ENCODE peak calls at places on chromosomes 5 and 9, in nine cellular contexts. X, T, E, U, C, F, H, Y and Z are unnamed samples.
A peak's percentile ranks its signal among the peaks of the same experiment; 100 is the strongest.

GRCh38 chr5:90613450-90613849 is 54.9 kb downstream of the ADGRV1 start:
- DNase-seq in X (no peak), T (no peak), E (no peak), U (no peak), C (no peak), F (no peak), H (no peak), Y (no peak), Z (no peak)

GRCh38 chr5:59152701-59153245 is 569.9 kb downstream of the RAB3C start:
- DNase-seq in X (no peak), T (no peak), E (no peak), U (no peak), C (no peak), F (no peak), H (no peak), Y (no peak), Z (no peak)

GRCh38 chr5:107426209-107426608 is 244.5 kb downstream of the EFNA5 start:
- DNase-seq in X (no peak), T (no peak), E (no peak), U (no peak), C (no peak), F (no peak), H (no peak), Y (no peak), Z (no peak)

GRCh38 chr9:127347831-127348699 is 48.9 kb upstream of the SLC2A8 start:
- DNase-seq in X (peak; percentile 21), T (peak; percentile 55), E (no peak), U (no peak), C (no peak), F (no peak), H (peak; percentile 28), Y (no peak), Z (no peak)

GRCh38 chr9:77997611-77998349 is 33.8 kb downstream of the GNAQ start:
- DNase-seq in X (no peak), T (no peak), E (no peak), U (no peak), C (no peak), F (peak; percentile 70), H (no peak), Y (no peak), Z (no peak)

GRCh38 chr9:77647659-77648457 is at the start of gene GNA14:
- DNase-seq in X (no peak), T (no peak), E (no peak), U (no peak), C (no peak), F (peak; percentile 71), H (no peak), Y (no peak), Z (no peak)

GRCh38 chr5:80406980-80407734 is 707 bp upstream of the ZFYVE16 start:
- DNase-seq in X (no peak), T (no peak), E (peak; percentile 4), U (no peak), C (no peak), F (peak; percentile 75), H (peak; percentile 80), Y (no peak), Z (peak; percentile 30)

GRCh38 chr5:2029206-2029605 is 146.5 kb upstream of the IRX4 start:
- DNase-seq in X (no peak), T (no peak), E (no peak), U (no peak), C (no peak), F (no peak), H (no peak), Y (no peak), Z (no peak)

GRCh38 chr5:160262665-160263064 is 33.4 kb downstream of the FABP6 start:
- DNase-seq in X (no peak), T (no peak), E (peak; percentile 11), U (no peak), C (no peak), F (no peak), H (no peak), Y (no peak), Z (no peak)

GRCh38 chr5:147748590-147748989 is 33.9 kb downstream of the JAKMIP2 start:
- DNase-seq in X (no peak), T (no peak), E (no peak), U (no peak), C (no peak), F (no peak), H (no peak), Y (no peak), Z (no peak)

GRCh38 chr5:151023651-151024050 is 3.3 kb downstream of the GPX3 start:
- DNase-seq in X (peak; percentile 58), T (no peak), E (peak; percentile 75), U (no peak), C (no peak), F (peak; percentile 79), H (no peak), Y (no peak), Z (peak; percentile 73)

GRCh38 chr9:133700861-133701320 is 37.3 kb downstream of the SARDH start:
- DNase-seq in X (no peak), T (no peak), E (no peak), U (no peak), C (no peak), F (peak; percentile 14), H (no peak), Y (no peak), Z (no peak)

GRCh38 chr5:92884464-92884863 is 696.6 kb downstream of the NR2F1-AS1 start:
- DNase-seq in X (no peak), T (no peak), E (no peak), U (no peak), C (no peak), F (no peak), H (no peak), Y (no peak), Z (no peak)
- TF ChIP-seq CTCF in X (no peak), T (no peak), E (no peak), U (no peak), C (no peak), F (no peak), H (no peak), Y (no peak), Z (no peak)

DNA sequence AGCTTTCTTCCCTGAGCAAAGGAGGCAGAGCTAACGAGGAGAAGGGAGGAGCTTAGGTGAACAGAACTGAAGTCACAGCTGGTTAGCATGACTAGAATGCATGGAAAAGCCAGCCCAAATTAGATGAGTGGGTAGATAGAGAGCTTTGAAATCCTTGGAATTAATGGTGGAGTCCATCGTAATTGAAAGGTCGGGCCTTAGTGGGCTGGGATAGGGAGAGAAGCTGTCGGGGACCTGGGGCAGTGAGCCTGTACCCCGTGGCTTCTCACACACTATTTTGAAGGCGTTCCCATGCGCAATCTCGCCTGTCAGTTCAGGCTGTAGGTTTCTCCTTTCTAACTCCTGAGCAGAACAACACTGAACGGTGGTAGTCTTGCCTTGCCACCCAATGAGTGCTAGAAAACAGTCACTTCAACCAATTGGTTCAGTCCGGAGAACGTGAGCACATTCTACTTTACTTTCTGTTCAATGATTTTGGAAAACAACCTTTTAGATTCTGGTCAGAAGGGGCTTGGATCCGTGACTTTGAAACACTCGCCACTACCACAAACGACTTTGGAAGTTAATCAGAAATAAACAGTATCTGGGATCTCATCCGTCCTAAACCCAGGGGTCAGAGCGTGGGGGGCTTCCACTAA is 655 bp upstream of the RAI14 start:
- DNase-seq in X (peak; percentile 58), T (peak; percentile 61), E (peak; percentile 70), U (no peak), C (no peak), F (peak; percentile 83), H (peak; percentile 33), Y (no peak), Z (peak; percentile 21)
- TF ChIP-seq POLR2A in X (no peak), T (no peak), E (peak; percentile 24), U (no peak), C (no peak), F (no peak), H (no peak), Y (no peak), Z (no peak)

GRCh38 chr5:139652788-139653241 is 4.7 kb downstream of the CXXC5 start:
- DNase-seq in X (no peak), T (no peak), E (no peak), U (no peak), C (no peak), F (no peak), H (no peak), Y (no peak), Z (no peak)

GRCh38 chr5:139655727-139656271 is 7.7 kb downstream of the CXXC5 start:
- DNase-seq in X (peak; percentile 85), T (no peak), E (peak; percentile 74), U (no peak), C (no peak), F (no peak), H (peak; percentile 76), Y (no peak), Z (no peak)

GRCh38 chr5:139654464-139654863 is 6.3 kb downstream of the CXXC5 start:
- DNase-seq in X (no peak), T (no peak), E (no peak), U (no peak), C (no peak), F (no peak), H (no peak), Y (no peak), Z (no peak)

GRCh38 chr5:139653616-139654015 is 5.5 kb downstream of the CXXC5 start:
- DNase-seq in X (no peak), T (no peak), E (no peak), U (no peak), C (no peak), F (no peak), H (no peak), Y (no peak), Z (no peak)

DNA sequence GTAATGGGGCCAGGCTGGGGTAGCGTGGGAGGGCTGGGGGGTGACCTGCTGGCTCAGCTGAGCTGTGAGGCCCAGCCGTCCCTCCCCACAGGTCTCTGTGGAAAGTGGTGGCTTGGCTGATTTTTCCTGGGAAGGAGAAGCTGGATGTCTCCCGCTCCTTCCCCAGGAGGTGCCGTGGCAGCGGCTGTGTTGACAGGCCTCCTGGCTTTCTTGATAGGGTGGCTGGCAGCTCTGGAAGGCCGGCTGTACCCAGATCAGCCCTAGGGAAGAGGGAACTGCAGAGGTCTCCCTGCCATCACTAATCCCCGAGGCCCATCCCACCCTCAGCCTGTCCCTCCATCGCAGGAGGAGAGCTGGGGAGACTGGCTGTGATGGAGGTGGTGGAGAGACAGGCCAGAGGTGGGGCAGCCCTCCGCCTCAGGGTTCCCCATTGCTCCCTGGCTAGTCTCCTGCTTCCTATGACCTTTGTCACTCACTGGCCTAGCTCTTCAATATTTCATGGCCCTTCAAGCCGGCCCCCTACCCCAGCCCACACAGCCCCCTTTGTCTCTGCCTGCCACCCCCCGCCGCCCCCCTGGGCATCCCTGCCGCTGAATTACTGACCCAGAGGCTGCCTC is 6.8 kb downstream of the CXXC5 start:
- DNase-seq in X (peak; percentile 66), T (no peak), E (no peak), U (no peak), C (no peak), F (no peak), H (no peak), Y (no peak), Z (no peak)
- H3K4me3 ChIP-seq in X (no peak overlapping the region), T (no peak overlapping the region), E (no peak overlapping the region), U (no peak overlapping the region), C (peak overlapping the region; percentile 13), F (no peak overlapping the region), H (peak overlapping the region; percentile 36), Y (no peak overlapping the region), Z (no peak overlapping the region)

DNA sequence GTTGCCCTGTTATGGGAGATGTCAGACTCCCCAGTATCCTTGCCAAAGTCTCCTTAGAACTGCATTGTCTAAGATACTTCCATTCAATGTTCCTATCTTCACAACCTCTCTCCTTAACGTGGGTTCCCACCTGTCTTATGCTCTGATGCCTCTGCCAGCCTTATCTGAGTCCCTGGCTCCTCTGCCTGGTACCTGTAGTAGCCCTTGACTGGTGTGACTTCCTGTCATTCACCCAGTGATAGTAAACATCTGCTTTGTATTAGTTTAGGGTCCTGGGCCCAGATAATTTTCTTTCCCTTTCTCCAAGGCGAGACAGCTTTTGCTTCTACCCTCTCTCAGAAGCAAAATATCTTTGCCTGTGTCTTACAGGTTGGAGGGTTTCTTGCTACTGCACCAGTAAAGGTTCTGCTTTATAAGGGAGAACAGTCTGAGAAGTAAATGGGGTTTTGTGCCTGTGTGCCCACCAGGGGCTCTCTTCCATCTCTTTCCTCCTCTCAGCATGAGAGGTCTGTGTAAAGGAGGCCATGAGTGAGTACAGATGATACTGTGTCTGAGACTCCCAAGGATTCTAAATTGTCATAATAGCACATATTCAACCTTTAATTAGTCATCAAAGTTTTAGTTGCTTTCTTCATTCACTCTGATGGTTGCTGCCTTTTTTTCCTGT is 220.8 kb downstream of the PRR16 start:
- DNase-seq in X (no peak), T (no peak), E (no peak), U (no peak), C (no peak), F (no peak), H (no peak), Y (no peak), Z (no peak)
- TF ChIP-seq CTCF in X (no peak), T (no peak), E (no peak), U (peak; percentile 36), C (no peak), F (no peak), H (no peak), Y (no peak), Z (no peak)